ENCODE peak calls at places on chromosomes 1 and 21, in nine cellular contexts. S, J, O, B, L, Q, I, N and Z are unnamed samples.

GRCh38 chr1:58727363-58727762 is 27.5 kb upstream of the MYSM1 start:
- DNase-seq in S (peak), J (no peak), O (peak), B (peak), L (no peak), Q (no peak), I (no peak), N (peak), Z (no peak)

GRCh38 chr21:32411366-32412161 is 942 bp upstream of the EVA1C start:
- DNase-seq in S (no peak), J (peak), O (no peak), B (peak), L (peak), Q (peak), I (peak), N (peak), Z (peak)

GRCh38 chr1:203839081-203839480 is 22.3 kb upstream of the SNRPE start:
- DNase-seq in S (no peak), J (no peak), O (peak), B (peak), L (no peak), Q (no peak), I (no peak), N (peak), Z (no peak)

GRCh38 chr1:96749618-96750017 is 28.0 kb downstream of the PTBP2 start:
- DNase-seq in S (no peak), J (no peak), O (no peak), B (no peak), L (no peak), Q (no peak), I (no peak), N (peak), Z (no peak)

GRCh38 chr21:40204956-40205355 is 337.7 kb downstream of the PCP4 start:
- DNase-seq in S (no peak), J (no peak), O (no peak), B (no peak), L (peak), Q (no peak), I (no peak), N (no peak), Z (no peak)

GRCh38 chr1:213977909-213978308 is 9.9 kb upstream of the PROX1 start:
- DNase-seq in S (no peak), J (no peak), O (no peak), B (no peak), L (no peak), Q (no peak), I (no peak), N (no peak), Z (no peak)

GRCh38 chr1:51329443-51330325 is 678 bp downstream of the TTC39A start:
- DNase-seq in S (no peak), J (no peak), O (no peak), B (no peak), L (no peak), Q (no peak), I (peak), N (no peak), Z (no peak)

GRCh38 chr1:54374766-54375165 is 31.4 kb downstream of the SSBP3 start:
- DNase-seq in S (no peak), J (no peak), O (no peak), B (no peak), L (no peak), Q (no peak), I (no peak), N (no peak), Z (no peak)

GRCh38 chr1:33459766-33460543 is 12.5 kb upstream of the ZSCAN20 start:
- DNase-seq in S (no peak), J (no peak), O (no peak), B (no peak), L (no peak), Q (no peak), I (no peak), N (no peak), Z (no peak)

GRCh38 chr1:231734417-231734816 is 107.8 kb downstream of the DISC1 start:
- DNase-seq in S (no peak), J (no peak), O (no peak), B (no peak), L (no peak), Q (no peak), I (no peak), N (no peak), Z (no peak)

GRCh38 chr1:50968884-50969610 is 998 bp upstream of the CDKN2C start:
- DNase-seq in S (no peak), J (no peak), O (no peak), B (peak), L (peak), Q (peak), I (peak), N (no peak), Z (peak)

GRCh38 chr1:196609114-196609737 is 986 bp upstream of the KCNT2 start:
- DNase-seq in S (no peak), J (no peak), O (peak), B (peak), L (peak), Q (no peak), I (no peak), N (no peak), Z (no peak)

GRCh38 chr1:218665216-218665615 is 320.1 kb downstream of the TGFB2 start:
- DNase-seq in S (no peak), J (peak), O (peak), B (peak), L (no peak), Q (peak), I (no peak), N (peak), Z (peak)

GRCh38 chr1:112744019-112744578 is 29.0 kb upstream of the PPM1J start:
- DNase-seq in S (no peak), J (no peak), O (no peak), B (peak), L (peak), Q (no peak), I (peak), N (peak), Z (no peak)

GRCh38 chr1:177384461-177384860 is 213.7 kb downstream of the BRINP2 start:
- DNase-seq in S (no peak), J (no peak), O (peak), B (peak), L (no peak), Q (no peak), I (no peak), N (peak), Z (no peak)

GRCh38 chr1:18724001-18724411 is 93.4 kb downstream of the PAX7 start:
- DNase-seq in S (no peak), J (no peak), O (no peak), B (no peak), L (peak), Q (no peak), I (no peak), N (no peak), Z (no peak)

GRCh38 chr1:189662190-189662589 is 815.5 kb downstream of the BRINP3 start:
- DNase-seq in S (no peak), J (no peak), O (no peak), B (no peak), L (no peak), Q (no peak), I (no peak), N (no peak), Z (no peak)

GRCh38 chr1:109579496-109579895 is 31.1 kb downstream of the GNAI3 start:
- DNase-seq in S (no peak), J (no peak), O (peak), B (peak), L (no peak), Q (no peak), I (no peak), N (peak), Z (no peak)

GRCh38 chr1:148357037-148357436 is 126.1 kb downstream of the PPIAL4G start:
- DNase-seq in S (no peak), J (no peak), O (no peak), B (no peak), L (no peak), Q (no peak), I (no peak), N (no peak), Z (no peak)

GRCh38 chr1:92443893-92444292 is 42.8 kb downstream of the GFI1 start:
- DNase-seq in S (no peak), J (no peak), O (no peak), B (no peak), L (no peak), Q (no peak), I (no peak), N (no peak), Z (no peak)

GRCh38 chr1:217106231-217106630 is 383.0 kb upstream of the ESRRG start:
- DNase-seq in S (no peak), J (no peak), O (no peak), B (peak), L (no peak), Q (no peak), I (no peak), N (no peak), Z (no peak)

GRCh38 chr1:112325504-112325903 is 70.5 kb upstream of the CTTNBP2NL start:
- DNase-seq in S (no peak), J (no peak), O (no peak), B (no peak), L (peak), Q (no peak), I (no peak), N (peak), Z (no peak)

GRCh38 chr21:43188712-43189151 is 19.9 kb downstream of the CRYAA start:
- DNase-seq in S (no peak), J (no peak), O (no peak), B (no peak), L (no peak), Q (no peak), I (peak), N (no peak), Z (no peak)

GRCh38 chr1:38272515-38272914 is 225.9 kb upstream of the POU3F1 start:
- DNase-seq in S (no peak), J (no peak), O (no peak), B (no peak), L (no peak), Q (no peak), I (no peak), N (no peak), Z (no peak)

GRCh38 chr1:189596197-189596596 is 881.5 kb downstream of the BRINP3 start:
- DNase-seq in S (no peak), J (no peak), O (no peak), B (peak), L (no peak), Q (no peak), I (no peak), N (no peak), Z (no peak)

GRCh38 chr1:217343907-217344306 is 287.0 kb downstream of the GPATCH2 start:
- DNase-seq in S (peak), J (no peak), O (no peak), B (no peak), L (peak), Q (no peak), I (no peak), N (no peak), Z (no peak)

GRCh38 chr1:53356637-53357036 is 28.8 kb upstream of the LRP8 start:
- DNase-seq in S (no peak), J (no peak), O (no peak), B (no peak), L (no peak), Q (no peak), I (no peak), N (no peak), Z (no peak)

GRCh38 chr1:51433269-51433971 is 85.6 kb downstream of the EPS15 start:
- DNase-seq in S (no peak), J (no peak), O (no peak), B (no peak), L (no peak), Q (no peak), I (no peak), N (peak), Z (no peak)

DNA sequence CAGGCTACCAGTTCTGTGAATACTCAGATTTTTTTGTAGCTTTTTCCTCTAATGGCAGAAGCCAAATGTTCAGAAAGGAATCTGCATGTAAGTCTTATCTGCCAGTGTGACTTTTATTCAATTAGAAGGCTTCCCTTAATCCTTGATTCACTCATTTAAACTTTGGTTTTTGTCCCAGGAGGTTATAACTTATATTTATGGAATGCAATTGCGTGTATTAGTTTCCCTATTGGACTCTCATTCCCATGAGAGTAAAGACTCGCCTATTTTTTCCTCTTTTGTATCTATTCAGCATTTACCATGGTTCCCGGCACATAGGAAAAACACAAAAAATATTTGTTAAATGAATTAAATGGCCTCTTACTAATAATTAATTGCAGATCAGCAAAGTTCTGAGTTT is 3.5 kb downstream of the NTMT2 start:
- DNase-seq in S (no peak), J (no peak), O (no peak), B (no peak), L (no peak), Q (no peak), I (no peak), N (no peak), Z (no peak)
- H3K4me3 ChIP-seq in S (no peak), J (no peak), O (no peak), B (no peak), L (no peak), Q (no peak), I (no peak), N (no peak), Z (no peak)

DNA sequence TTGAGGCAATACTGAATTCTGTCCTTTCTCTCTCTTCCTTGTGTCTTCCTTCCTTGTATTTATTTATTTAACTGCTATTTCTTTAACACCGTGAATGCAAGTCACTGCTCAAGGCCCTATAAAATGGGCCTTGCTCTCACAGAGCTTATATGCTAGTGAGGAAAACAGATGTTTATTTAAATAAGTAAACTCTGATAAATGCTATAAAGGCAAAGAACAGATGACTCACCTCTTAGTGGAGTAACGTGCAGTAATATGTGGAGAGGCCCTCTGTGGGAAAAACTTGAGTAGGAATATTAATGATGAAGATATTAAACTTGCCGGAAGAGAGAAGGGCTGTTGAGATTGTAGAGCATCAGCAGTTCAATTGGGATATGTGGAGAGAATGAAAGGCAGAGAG is 322.4 kb downstream of the LMX1A start:
- DNase-seq in S (no peak), J (no peak), O (no peak), B (no peak), L (no peak), Q (no peak), I (no peak), N (no peak), Z (no peak)
- H3K4me3 ChIP-seq in S (no peak), J (no peak), O (no peak), B (no peak), L (no peak), Q (no peak), I (no peak), N (no peak), Z (no peak)

DNA sequence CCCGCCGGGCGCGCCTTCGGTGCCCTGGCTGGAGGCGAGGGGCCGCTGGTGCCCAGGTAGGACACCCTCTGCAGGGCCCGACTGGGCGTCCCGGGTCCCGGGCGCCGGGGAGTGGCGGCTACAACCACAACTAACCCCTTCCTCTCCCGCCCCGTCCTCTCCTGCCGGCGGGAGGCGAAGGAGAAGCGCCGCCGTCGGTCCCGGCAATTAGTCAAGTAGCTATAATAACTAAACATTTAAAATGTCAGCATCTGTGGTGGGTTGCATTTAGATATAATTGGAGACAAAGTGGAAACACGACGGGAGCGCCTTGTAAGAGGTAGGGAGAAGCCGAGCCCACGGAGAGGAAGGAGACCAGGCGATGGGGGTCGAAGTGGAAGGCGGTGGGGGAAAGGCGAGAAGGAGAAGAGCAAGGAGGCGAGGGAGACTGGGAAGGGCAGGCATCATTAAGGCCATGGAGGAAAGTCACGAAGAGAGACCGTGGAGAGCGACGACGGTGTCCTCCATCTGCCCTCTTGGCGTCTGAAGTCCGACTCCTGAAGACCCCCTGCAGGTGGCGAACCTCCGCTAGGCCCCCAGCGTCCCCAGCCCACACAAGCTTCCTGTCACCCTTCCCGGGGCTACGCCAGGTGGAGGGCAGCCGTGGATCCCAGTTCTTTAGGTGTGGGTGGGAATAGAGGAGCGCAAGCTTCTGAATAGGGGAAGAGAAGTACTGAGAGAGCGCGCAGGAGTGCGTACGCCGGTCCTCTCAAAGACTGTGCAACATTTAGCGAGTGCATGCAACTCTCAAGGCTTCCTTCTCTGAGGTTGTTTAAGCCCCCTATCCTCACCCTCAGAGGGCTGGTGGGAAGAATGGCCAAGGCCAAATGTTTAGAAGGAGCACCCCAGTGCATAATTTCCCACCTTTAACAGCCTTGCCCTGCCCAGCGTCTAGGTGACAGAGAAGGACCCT is 1.6 kb downstream of the CNIH3 start:
- DNase-seq in S (no peak), J (no peak), O (no peak), B (no peak), L (peak), Q (no peak), I (no peak), N (no peak), Z (no peak)
- H3K4me3 ChIP-seq in S (peak), J (peak), O (peak), B (peak), L (peak), Q (peak), I (peak), N (peak), Z (no peak)

GRCh38 chr1:180953791-180954721 is 41.4 kb downstream of the KIAA1614 start:
- DNase-seq in S (no peak), J (no peak), O (no peak), B (peak), L (no peak), Q (peak), I (peak), N (peak), Z (peak)
- H3K4me3 ChIP-seq in S (no peak), J (peak), O (peak), B (peak), L (no peak), Q (peak), I (peak), N (no peak), Z (peak)

GRCh38 chr21:25457411-25457810 is 149.9 kb downstream of the MRPL39 start:
- DNase-seq in S (no peak), J (no peak), O (peak), B (peak), L (no peak), Q (no peak), I (no peak), N (peak), Z (no peak)
- H3K4me3 ChIP-seq in S (no peak), J (peak), O (no peak), B (no peak), L (no peak), Q (no peak), I (no peak), N (no peak), Z (peak)

GRCh38 chr1:48076017-48076416 is 78.8 kb upstream of the TRABD2B start:
- DNase-seq in S (no peak), J (no peak), O (no peak), B (no peak), L (no peak), Q (no peak), I (no peak), N (no peak), Z (no peak)

GRCh38 chr1:48069662-48070432 is 72.7 kb upstream of the TRABD2B start:
- DNase-seq in S (no peak), J (no peak), O (no peak), B (no peak), L (no peak), Q (no peak), I (peak), N (peak), Z (no peak)

GRCh38 chr1:48071513-48071912 is 74.3 kb upstream of the TRABD2B start:
- DNase-seq in S (no peak), J (no peak), O (no peak), B (no peak), L (no peak), Q (no peak), I (no peak), N (no peak), Z (no peak)

GRCh38 chr1:48077860-48078259 is 80.7 kb upstream of the TRABD2B start:
- DNase-seq in S (no peak), J (no peak), O (no peak), B (no peak), L (no peak), Q (no peak), I (peak), N (no peak), Z (no peak)

DNA sequence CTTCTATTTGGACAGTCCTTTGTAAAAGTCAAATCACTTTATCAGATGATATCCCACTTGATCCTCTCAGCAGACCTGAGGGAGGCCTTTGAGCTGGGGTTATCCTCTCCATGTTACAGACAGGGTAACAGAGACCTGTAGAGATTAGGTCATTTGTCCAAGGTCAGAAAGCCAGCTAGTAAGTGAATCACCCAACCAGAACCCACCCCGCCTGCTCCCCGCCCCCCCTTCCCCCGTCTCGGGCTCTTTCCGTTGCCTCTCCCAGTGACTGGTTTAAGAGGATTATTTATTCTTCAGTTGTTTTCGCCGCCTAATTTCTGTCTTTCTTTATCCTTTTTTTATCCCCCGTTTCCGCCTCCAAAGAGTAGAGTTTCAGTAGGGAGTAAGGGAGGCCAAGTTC is 76.6 kb upstream of the TRABD2B start:
- DNase-seq in S (no peak), J (no peak), O (no peak), B (no peak), L (no peak), Q (no peak), I (no peak), N (no peak), Z (no peak)
- H3K4me3 ChIP-seq in S (no peak), J (no peak), O (no peak), B (no peak), L (no peak), Q (no peak), I (no peak), N (no peak), Z (no peak)